ENCODE peak calls at places on chromosomes 13 and 19, in four cellular contexts. One of them, this sample, is unnamed.

GRCh38 chr19:46972301-46972700 is 47.3 kb upstream of the NPAS1 start:
- DNase-seq in B cell: no peak
- DNase-seq in cerebellum: no peak
- DNase-seq in BJ: no peak
- DNase-seq in this sample: no peak

GRCh38 chr19:37983153-37983552 is 76.1 kb downstream of the SIPA1L3 start:
- DNase-seq in B cell: no peak
- DNase-seq in cerebellum: no peak
- DNase-seq in BJ: no peak
- DNase-seq in this sample: no peak

GRCh38 chr19:16969127-16969526 is 57.5 kb downstream of the CPAMD8 start:
- DNase-seq in B cell: no peak
- DNase-seq in cerebellum: no peak
- DNase-seq in BJ: no peak
- DNase-seq in this sample: no peak

GRCh38 chr19:50967924-50968708 is 1.3 kb downstream of the KLK6 start:
- DNase-seq in B cell: no peak
- DNase-seq in cerebellum: no peak
- DNase-seq in BJ: no peak
- DNase-seq in this sample: no peak

GRCh38 chr19:39499082-39499642 is 415 bp downstream of the DLL3 start:
- DNase-seq in B cell: peak; percentile 48
- DNase-seq in cerebellum: no peak
- DNase-seq in BJ: no peak
- DNase-seq in this sample: no peak

GRCh38 chr13:74056829-74057564 is 77.2 kb downstream of the KLF12 start:
- DNase-seq in B cell: no peak
- DNase-seq in cerebellum: no peak
- DNase-seq in BJ: no peak
- DNase-seq in this sample: no peak

GRCh38 chr13:60016229-60016628 is 147.5 kb downstream of the DIAPH3 start:
- DNase-seq in B cell: no peak
- DNase-seq in cerebellum: no peak
- DNase-seq in BJ: no peak
- DNase-seq in this sample: no peak

GRCh38 chr19:27833031-27833430 is 1379.9 kb downstream of the UQCRFS1 start:
- DNase-seq in B cell: no peak
- DNase-seq in cerebellum: no peak
- DNase-seq in BJ: no peak
- DNase-seq in this sample: no peak

GRCh38 chr19:8640402-8641004 is 10.1 kb downstream of the NFILZ start:
- DNase-seq in B cell: no peak
- DNase-seq in cerebellum: no peak
- DNase-seq in BJ: no peak
- DNase-seq in this sample: no peak

GRCh38 chr13:99542788-99543406 is 41.6 kb downstream of the TM9SF2 start:
- DNase-seq in B cell: peak; percentile 57
- DNase-seq in cerebellum: no peak
- DNase-seq in BJ: no peak
- DNase-seq in this sample: no peak

GRCh38 chr13:36891752-36892151 is 28.3 kb downstream of the SMAD9 start:
- DNase-seq in B cell: no peak
- DNase-seq in cerebellum: no peak
- DNase-seq in BJ: peak; percentile 24
- DNase-seq in this sample: no peak

GRCh38 chr19:29681422-29682235 is 16.4 kb downstream of the PLEKHF1 start:
- DNase-seq in B cell: no peak
- DNase-seq in cerebellum: no peak
- DNase-seq in BJ: no peak
- DNase-seq in this sample: no peak

GRCh38 chr13:66875264-66875663 is 354.9 kb downstream of the PCDH9 start:
- DNase-seq in B cell: no peak
- DNase-seq in cerebellum: no peak
- DNase-seq in BJ: no peak
- DNase-seq in this sample: no peak

GRCh38 chr13:27117947-27118346 is 53.7 kb downstream of the USP12 start:
- DNase-seq in B cell: no peak
- DNase-seq in cerebellum: peak; percentile 72
- DNase-seq in BJ: no peak
- DNase-seq in this sample: peak; percentile 84

GRCh38 chr19:4371209-4371897 is 28.0 kb downstream of the MPND start:
- DNase-seq in B cell: no peak
- DNase-seq in cerebellum: no peak
- DNase-seq in BJ: no peak
- DNase-seq in this sample: no peak

GRCh38 chr19:46818812-46819211 is 30.4 kb upstream of the SLC1A5 start:
- DNase-seq in B cell: no peak
- DNase-seq in cerebellum: no peak
- DNase-seq in BJ: no peak
- DNase-seq in this sample: no peak

GRCh38 chr19:1278713-1279112 is 3.4 kb downstream of the FAM174C start:
- DNase-seq in B cell: no peak
- DNase-seq in cerebellum: no peak
- DNase-seq in BJ: no peak
- DNase-seq in this sample: no peak

GRCh38 chr13:40388617-40389016 is 277.8 kb downstream of the FOXO1 start:
- DNase-seq in B cell: peak; percentile 60
- DNase-seq in cerebellum: peak; percentile 12
- DNase-seq in BJ: peak; percentile 31
- DNase-seq in this sample: no peak

GRCh38 chr19:35882074-35882832 is 13.9 kb downstream of the APLP1 start:
- DNase-seq in B cell: no peak
- DNase-seq in cerebellum: peak; percentile 92
- DNase-seq in BJ: no peak
- DNase-seq in this sample: peak; percentile 97